ENCODE peak calls at places on chromosomes 5 and 9, in six cellular contexts. P is NCI-H1436 treated with DMSO at 0.1 percent for 48 hours; O is HCT116; K is prostate gland; B is kidney epithelial cell; R is CD4-positive, CD25-positive, alpha-beta regulatory T cell. Y is an unnamed sample.

GRCh38 chr9:97556721-97557605 is 55.5 kb downstream of the TMOD1 start:
- DNase-seq in P (no peak), O (no peak), K (no peak), B (no peak), R (no peak), Y (no peak)

GRCh38 chr9:133616643-133617405 is 7.6 kb upstream of the FAM163B start:
- DNase-seq in P (no peak), O (no peak), K (no peak), B (no peak), R (no peak), Y (no peak)

GRCh38 chr5:158435161-158435616 is 576.2 kb upstream of the CLINT1 start:
- DNase-seq in P (no peak), O (no peak), K (no peak), B (peak), R (peak), Y (no peak)

GRCh38 chr5:175823731-175824525 is 47.5 kb upstream of the CPLX2 start:
- DNase-seq in P (peak), O (no peak), K (no peak), B (no peak), R (no peak), Y (no peak)

GRCh38 chr9:34158362-34158869 is 20.4 kb upstream of the UBAP1 start:
- DNase-seq in P (peak), O (no peak), K (no peak), B (peak), R (peak), Y (no peak)

GRCh38 chr5:64339776-64340175 is 166.0 kb upstream of the RGS7BP start:
- DNase-seq in P (no peak), O (no peak), K (no peak), B (no peak), R (no peak), Y (no peak)

GRCh38 chr9:137984520-137985257 is 107.1 kb downstream of the CACNA1B start:
- DNase-seq in P (no peak), O (no peak), K (no peak), B (no peak), R (no peak), Y (no peak)

GRCh38 chr5:74916831-74917710 is 50.9 kb upstream of the FAM169A start:
- DNase-seq in P (no peak), O (no peak), K (no peak), B (no peak), R (no peak), Y (peak)

GRCh38 chr5:175696855-175697198 is 39.0 kb downstream of the HRH2 start:
- DNase-seq in P (no peak), O (no peak), K (no peak), B (no peak), R (no peak), Y (no peak)

GRCh38 chr5:149005077-149005892 is 57.6 kb downstream of the SH3TC2 start:
- DNase-seq in P (no peak), O (no peak), K (no peak), B (no peak), R (no peak), Y (no peak)

GRCh38 chr9:14838701-14839100 is 71.5 kb downstream of the FREM1 start:
- DNase-seq in P (no peak), O (no peak), K (no peak), B (no peak), R (no peak), Y (no peak)

GRCh38 chr5:172637122-172637580 is 3.9 kb upstream of the NEURL1B start:
- DNase-seq in P (peak), O (no peak), K (peak), B (no peak), R (peak), Y (no peak)

GRCh38 chr5:27124590-27124989 is 86.2 kb upstream of the CDH9 start:
- DNase-seq in P (no peak), O (no peak), K (no peak), B (no peak), R (no peak), Y (peak)

GRCh38 chr9:83920469-83920941 is 727 bp downstream of the KIF27 start:
- DNase-seq in P (no peak), O (no peak), K (peak), B (no peak), R (no peak), Y (peak)

GRCh38 chr9:87551692-87552303 is 54.1 kb downstream of the DAPK1 start:
- DNase-seq in P (no peak), O (no peak), K (no peak), B (no peak), R (no peak), Y (no peak)